ENCODE peak calls at places on chromosomes 3 and 15, in seven cellular contexts. One of them, this sample, is unnamed.

GRCh38 chr15:92393287-92393993 is at the start of gene ST8SIA2:
- DNase-seq in CD4-positive, alpha-beta T cell: no peak
- DNase-seq in fibroblast of pulmonary artery: no peak
- DNase-seq in foreskin fibroblast: no peak
- DNase-seq in PC-3: no peak
- DNase-seq in endothelial cell: peak
- DNase-seq in kidney epithelial cell: no peak
- DNase-seq in this sample: no peak

GRCh38 chr3:63724987-63725386 is 72.5 kb downstream of the SNTN start:
- DNase-seq in CD4-positive, alpha-beta T cell: no peak
- DNase-seq in fibroblast of pulmonary artery: peak
- DNase-seq in foreskin fibroblast: peak
- DNase-seq in PC-3: no peak
- DNase-seq in endothelial cell: no peak
- DNase-seq in kidney epithelial cell: peak
- DNase-seq in this sample: no peak

GRCh38 chr3:153162513-153163348 is 705 bp downstream of the RAP2B start:
- DNase-seq in CD4-positive, alpha-beta T cell: peak
- DNase-seq in fibroblast of pulmonary artery: peak
- DNase-seq in foreskin fibroblast: no peak
- DNase-seq in PC-3: peak
- DNase-seq in endothelial cell: peak
- DNase-seq in kidney epithelial cell: no peak
- DNase-seq in this sample: peak

GRCh38 chr3:37103103-37103815 is 71.1 kb downstream of the LRRFIP2 start:
- DNase-seq in CD4-positive, alpha-beta T cell: no peak
- DNase-seq in fibroblast of pulmonary artery: no peak
- DNase-seq in foreskin fibroblast: no peak
- DNase-seq in PC-3: no peak
- DNase-seq in endothelial cell: no peak
- DNase-seq in kidney epithelial cell: no peak
- DNase-seq in this sample: no peak

GRCh38 chr3:153973722-153974121 is 147.5 kb upstream of the ARHGEF26 start:
- DNase-seq in CD4-positive, alpha-beta T cell: no peak
- DNase-seq in fibroblast of pulmonary artery: no peak
- DNase-seq in foreskin fibroblast: no peak
- DNase-seq in PC-3: no peak
- DNase-seq in endothelial cell: no peak
- DNase-seq in kidney epithelial cell: no peak
- DNase-seq in this sample: no peak

GRCh38 chr15:70192041-70192440 is 94.3 kb upstream of the TLE3 start:
- DNase-seq in CD4-positive, alpha-beta T cell: no peak
- DNase-seq in fibroblast of pulmonary artery: no peak
- DNase-seq in foreskin fibroblast: no peak
- DNase-seq in PC-3: no peak
- DNase-seq in endothelial cell: no peak
- DNase-seq in kidney epithelial cell: no peak
- DNase-seq in this sample: no peak

GRCh38 chr15:73541479-73541878 is 91.7 kb downstream of the NPTN start:
- DNase-seq in CD4-positive, alpha-beta T cell: no peak
- DNase-seq in fibroblast of pulmonary artery: no peak
- DNase-seq in foreskin fibroblast: no peak
- DNase-seq in PC-3: no peak
- DNase-seq in endothelial cell: no peak
- DNase-seq in kidney epithelial cell: no peak
- DNase-seq in this sample: no peak

GRCh38 chr15:91974321-91974720 is 120.8 kb downstream of the SLCO3A1 start:
- DNase-seq in CD4-positive, alpha-beta T cell: no peak
- DNase-seq in fibroblast of pulmonary artery: no peak
- DNase-seq in foreskin fibroblast: no peak
- DNase-seq in PC-3: peak
- DNase-seq in endothelial cell: no peak
- DNase-seq in kidney epithelial cell: no peak
- DNase-seq in this sample: no peak

GRCh38 chr3:186624598-186624997 is 11.7 kb downstream of the AHSG start:
- DNase-seq in CD4-positive, alpha-beta T cell: no peak
- DNase-seq in fibroblast of pulmonary artery: no peak
- DNase-seq in foreskin fibroblast: no peak
- DNase-seq in PC-3: no peak
- DNase-seq in endothelial cell: no peak
- DNase-seq in kidney epithelial cell: no peak
- DNase-seq in this sample: no peak

GRCh38 chr15:37056168-37056893 is 44.0 kb downstream of the MEIS2 start:
- DNase-seq in CD4-positive, alpha-beta T cell: no peak
- DNase-seq in fibroblast of pulmonary artery: peak
- DNase-seq in foreskin fibroblast: no peak
- DNase-seq in PC-3: no peak
- DNase-seq in endothelial cell: no peak
- DNase-seq in kidney epithelial cell: no peak
- DNase-seq in this sample: no peak

GRCh38 chr15:50181206-50181982 is 602 bp upstream of the SLC27A2 start:
- DNase-seq in CD4-positive, alpha-beta T cell: no peak
- DNase-seq in fibroblast of pulmonary artery: no peak
- DNase-seq in foreskin fibroblast: no peak
- DNase-seq in PC-3: no peak
- DNase-seq in endothelial cell: no peak
- DNase-seq in kidney epithelial cell: no peak
- DNase-seq in this sample: no peak

GRCh38 chr3:31947671-31948091 is 33.4 kb downstream of the OSBPL10 start:
- DNase-seq in CD4-positive, alpha-beta T cell: no peak
- DNase-seq in fibroblast of pulmonary artery: no peak
- DNase-seq in foreskin fibroblast: no peak
- DNase-seq in PC-3: no peak
- DNase-seq in endothelial cell: no peak
- DNase-seq in kidney epithelial cell: no peak
- DNase-seq in this sample: no peak

GRCh38 chr3:162544246-162544645 is 1047.6 kb downstream of the OTOL1 start:
- DNase-seq in CD4-positive, alpha-beta T cell: no peak
- DNase-seq in fibroblast of pulmonary artery: no peak
- DNase-seq in foreskin fibroblast: no peak
- DNase-seq in PC-3: no peak
- DNase-seq in endothelial cell: no peak
- DNase-seq in kidney epithelial cell: no peak
- DNase-seq in this sample: no peak

GRCh38 chr15:84822774-84823579 is 5.8 kb downstream of the ALPK3 start:
- DNase-seq in CD4-positive, alpha-beta T cell: no peak
- DNase-seq in fibroblast of pulmonary artery: no peak
- DNase-seq in foreskin fibroblast: no peak
- DNase-seq in PC-3: no peak
- DNase-seq in endothelial cell: no peak
- DNase-seq in kidney epithelial cell: no peak
- DNase-seq in this sample: no peak

GRCh38 chr15:84823580-84823878 is 6.4 kb downstream of the ALPK3 start:
- DNase-seq in CD4-positive, alpha-beta T cell: no peak
- DNase-seq in fibroblast of pulmonary artery: no peak
- DNase-seq in foreskin fibroblast: no peak
- DNase-seq in PC-3: no peak
- DNase-seq in endothelial cell: no peak
- DNase-seq in kidney epithelial cell: no peak
- DNase-seq in this sample: no peak

GRCh38 chr15:84819291-84819768 is 2.2 kb downstream of the ALPK3 start:
- DNase-seq in CD4-positive, alpha-beta T cell: no peak
- DNase-seq in fibroblast of pulmonary artery: no peak
- DNase-seq in foreskin fibroblast: no peak
- DNase-seq in PC-3: no peak
- DNase-seq in endothelial cell: peak
- DNase-seq in kidney epithelial cell: no peak
- DNase-seq in this sample: no peak

GRCh38 chr15:84819791-84820190 is 2.6 kb downstream of the ALPK3 start:
- DNase-seq in CD4-positive, alpha-beta T cell: no peak
- DNase-seq in fibroblast of pulmonary artery: no peak
- DNase-seq in foreskin fibroblast: no peak
- DNase-seq in PC-3: no peak
- DNase-seq in endothelial cell: no peak
- DNase-seq in kidney epithelial cell: no peak
- DNase-seq in this sample: no peak

DNA sequence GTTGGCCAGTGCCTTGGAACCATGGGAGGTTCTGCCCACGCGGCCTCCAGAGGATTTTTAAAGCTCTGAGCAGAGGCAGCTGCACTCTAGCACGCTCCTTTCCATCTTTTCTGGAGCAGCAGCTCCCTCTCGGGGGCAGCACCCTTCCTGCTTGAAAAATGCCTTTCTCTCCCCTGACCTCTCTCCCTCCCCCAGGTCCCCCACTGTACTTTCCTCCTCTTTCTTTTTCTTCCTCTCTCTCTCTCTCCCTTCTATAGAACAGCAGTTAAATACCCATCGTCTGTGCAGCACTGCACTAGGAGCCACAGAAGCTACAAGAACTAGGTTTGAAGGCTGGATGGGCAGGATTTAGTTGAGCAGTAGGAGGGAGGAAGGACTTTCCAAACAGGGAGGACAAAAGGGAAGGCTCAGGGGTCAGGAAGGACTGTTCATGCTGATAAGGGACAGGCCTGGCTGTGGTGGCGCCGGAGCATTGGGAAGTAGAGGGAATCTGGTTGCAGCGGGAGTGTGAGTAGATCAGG is 4.4 kb downstream of the ALPK3 start:
- DNase-seq in CD4-positive, alpha-beta T cell: no peak
- DNase-seq in fibroblast of pulmonary artery: peak
- DNase-seq in foreskin fibroblast: no peak
- DNase-seq in PC-3: no peak
- DNase-seq in endothelial cell: peak
- DNase-seq in kidney epithelial cell: no peak
- DNase-seq in this sample: no peak
- TF ChIP-seq CTCF in CD4-positive, alpha-beta T cell: no peak
- TF ChIP-seq CTCF in fibroblast of pulmonary artery: peak
- TF ChIP-seq CTCF in foreskin fibroblast: no peak
- TF ChIP-seq CTCF in PC-3: no peak
- TF ChIP-seq CTCF in endothelial cell: no peak
- TF ChIP-seq CTCF in kidney epithelial cell: peak
- TF ChIP-seq CTCF in this sample: no peak

DNA sequence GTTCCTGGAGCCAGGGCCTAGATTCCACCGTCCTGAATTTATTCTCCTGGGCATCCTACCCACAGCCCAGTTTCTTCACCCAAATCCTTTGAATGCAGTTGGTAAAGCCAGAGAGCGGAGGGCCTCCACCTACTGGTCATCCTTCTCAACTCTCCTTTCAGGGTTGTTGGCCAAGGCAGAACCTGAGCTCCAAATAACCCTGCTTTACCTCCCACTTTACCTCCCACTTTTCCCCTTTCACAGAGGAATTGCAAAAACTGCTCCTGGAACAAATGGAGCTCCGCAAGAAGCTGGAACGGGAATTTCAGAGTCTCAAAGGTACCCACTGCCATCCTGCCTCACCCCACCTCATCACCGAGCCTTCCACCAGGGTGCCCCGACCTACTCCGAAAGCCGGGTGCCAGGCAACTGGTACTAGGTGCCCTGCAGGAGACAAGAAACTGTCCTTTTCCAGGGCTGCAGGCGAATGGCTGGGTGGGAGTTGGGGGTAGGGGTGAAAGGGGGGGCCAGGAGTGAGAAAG is 6.8 kb downstream of the SKOR1 start:
- DNase-seq in CD4-positive, alpha-beta T cell: no peak
- DNase-seq in fibroblast of pulmonary artery: peak
- DNase-seq in foreskin fibroblast: no peak
- DNase-seq in PC-3: peak
- DNase-seq in endothelial cell: no peak
- DNase-seq in kidney epithelial cell: no peak
- DNase-seq in this sample: no peak
- TF ChIP-seq CTCF in CD4-positive, alpha-beta T cell: no peak
- TF ChIP-seq CTCF in fibroblast of pulmonary artery: peak
- TF ChIP-seq CTCF in foreskin fibroblast: peak
- TF ChIP-seq CTCF in PC-3: peak
- TF ChIP-seq CTCF in endothelial cell: no peak
- TF ChIP-seq CTCF in kidney epithelial cell: peak
- TF ChIP-seq CTCF in this sample: no peak

GRCh38 chr3:62553811-62554210 is 180.5 kb upstream of the FEZF2 start:
- DNase-seq in CD4-positive, alpha-beta T cell: no peak
- DNase-seq in fibroblast of pulmonary artery: no peak
- DNase-seq in foreskin fibroblast: no peak
- DNase-seq in PC-3: no peak
- DNase-seq in endothelial cell: no peak
- DNase-seq in kidney epithelial cell: no peak
- DNase-seq in this sample: no peak

GRCh38 chr3:62556121-62556520 is 182.8 kb upstream of the FEZF2 start:
- DNase-seq in CD4-positive, alpha-beta T cell: no peak
- DNase-seq in fibroblast of pulmonary artery: no peak
- DNase-seq in foreskin fibroblast: no peak
- DNase-seq in PC-3: no peak
- DNase-seq in endothelial cell: no peak
- DNase-seq in kidney epithelial cell: no peak
- DNase-seq in this sample: no peak

GRCh38 chr3:62557450-62557849 is 184.1 kb upstream of the FEZF2 start:
- DNase-seq in CD4-positive, alpha-beta T cell: no peak
- DNase-seq in fibroblast of pulmonary artery: no peak
- DNase-seq in foreskin fibroblast: no peak
- DNase-seq in PC-3: no peak
- DNase-seq in endothelial cell: no peak
- DNase-seq in kidney epithelial cell: no peak
- DNase-seq in this sample: no peak

GRCh38 chr3:62551556-62551955 is 178.2 kb upstream of the FEZF2 start:
- DNase-seq in CD4-positive, alpha-beta T cell: no peak
- DNase-seq in fibroblast of pulmonary artery: no peak
- DNase-seq in foreskin fibroblast: no peak
- DNase-seq in PC-3: no peak
- DNase-seq in endothelial cell: no peak
- DNase-seq in kidney epithelial cell: no peak
- DNase-seq in this sample: no peak

GRCh38 chr3:62554264-62554799 is 181.0 kb upstream of the FEZF2 start:
- DNase-seq in CD4-positive, alpha-beta T cell: no peak
- DNase-seq in fibroblast of pulmonary artery: no peak
- DNase-seq in foreskin fibroblast: no peak
- DNase-seq in PC-3: peak
- DNase-seq in endothelial cell: peak
- DNase-seq in kidney epithelial cell: no peak
- DNase-seq in this sample: no peak
- TF ChIP-seq CTCF in CD4-positive, alpha-beta T cell: no peak
- TF ChIP-seq CTCF in fibroblast of pulmonary artery: peak
- TF ChIP-seq CTCF in foreskin fibroblast: peak
- TF ChIP-seq CTCF in PC-3: peak
- TF ChIP-seq CTCF in endothelial cell: peak
- TF ChIP-seq CTCF in kidney epithelial cell: peak
- TF ChIP-seq CTCF in this sample: no peak

DNA sequence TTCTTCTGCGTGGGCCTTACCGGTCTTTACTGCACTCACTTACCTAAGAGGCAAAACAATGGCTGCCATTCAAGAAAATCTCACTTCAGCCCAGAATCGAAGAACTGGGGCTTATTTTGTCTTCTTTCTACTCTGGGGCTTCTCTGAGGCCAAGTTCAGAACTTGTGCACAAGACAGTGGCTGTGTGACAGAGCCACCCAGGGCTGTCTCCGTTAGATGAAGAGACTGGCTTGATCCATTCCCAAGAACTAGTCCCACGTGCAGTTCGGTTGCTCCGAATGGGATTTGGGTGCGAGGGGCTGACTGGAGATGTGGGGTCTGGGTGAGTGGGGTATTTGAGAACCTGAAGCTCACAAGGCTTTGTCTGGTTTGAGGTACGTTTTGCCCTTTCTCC is 795 bp upstream of the TCF12 start:
- DNase-seq in CD4-positive, alpha-beta T cell: no peak
- DNase-seq in fibroblast of pulmonary artery: no peak
- DNase-seq in foreskin fibroblast: no peak
- DNase-seq in PC-3: no peak
- DNase-seq in endothelial cell: no peak
- DNase-seq in kidney epithelial cell: no peak
- DNase-seq in this sample: no peak
- TF ChIP-seq CTCF in CD4-positive, alpha-beta T cell: no peak
- TF ChIP-seq CTCF in fibroblast of pulmonary artery: no peak
- TF ChIP-seq CTCF in foreskin fibroblast: no peak
- TF ChIP-seq CTCF in PC-3: no peak
- TF ChIP-seq CTCF in endothelial cell: no peak
- TF ChIP-seq CTCF in kidney epithelial cell: no peak
- TF ChIP-seq CTCF in this sample: no peak